ENCODE peak calls at places on chromosomes 7 and 10, in four cellular contexts. J is IMR-90; B is AG04450; O is CD8-positive, alpha-beta memory T cell. U is an unnamed sample.

GRCh38 chr10:125578658-125579315 is 104.2 kb downstream of the TEX36 start:
- DNase-seq in J (no peak), B (no peak), O (no peak), U (no peak)

GRCh38 chr7:937851-938484 is 16.5 kb downstream of the ADAP1 start:
- DNase-seq in J (no peak), B (no peak), O (no peak), U (no peak)

GRCh38 chr7:143974457-143974856 is 19.8 kb downstream of the OR2F1 start:
- DNase-seq in J (no peak), B (no peak), O (no peak), U (no peak)

GRCh38 chr7:693280-693679 is 33.2 kb upstream of the DNAAF5 start:
- DNase-seq in J (no peak), B (no peak), O (no peak), U (no peak)

GRCh38 chr7:140476698-140477261 is 2.5 kb downstream of the MKRN1 start:
- DNase-seq in J (no peak), B (no peak), O (no peak), U (no peak)

GRCh38 chr10:63539377-63539776 is 18.2 kb downstream of the REEP3 start:
- DNase-seq in J (no peak), B (no peak), O (no peak), U (no peak)

GRCh38 chr7:116138202-116138801 is 72.0 kb upstream of the TES start:
- DNase-seq in J (peak; percentile 83), B (peak; percentile 57), O (peak; percentile 21), U (peak; percentile 31)

GRCh38 chr7:138400400-138400886 is 59.6 kb upstream of the TRIM24 start:
- DNase-seq in J (no peak), B (no peak), O (no peak), U (no peak)

GRCh38 chr10:68364101-68364886 is 31.6 kb upstream of the PBLD start:
- DNase-seq in J (no peak), B (no peak), O (no peak), U (no peak)

GRCh38 chr10:91788527-91788926 is 9.7 kb upstream of the TNKS2 start:
- DNase-seq in J (no peak), B (no peak), O (no peak), U (no peak)

GRCh38 chr10:85641479-85641967 is 725.1 kb downstream of the GRID1 start:
- DNase-seq in J (no peak), B (no peak), O (no peak), U (no peak)

GRCh38 chr10:5568984-5569383 is 44.2 kb downstream of the CALML3 start:
- DNase-seq in J (no peak), B (no peak), O (no peak), U (no peak)

GRCh38 chr10:103204353-103205255 is 11.5 kb upstream of the NT5C2 start:
- DNase-seq in J (peak; percentile 64), B (peak; percentile 10), O (no peak), U (no peak)

GRCh38 chr10:80443531-80443974 is 10.6 kb upstream of the TSPAN14 start:
- DNase-seq in J (no peak), B (no peak), O (no peak), U (no peak)